ENCODE peak calls at places on chromosomes 4 and X, in six cellular contexts. P is H9, Z is mucosa of gallbladder, O is NCI-H510A treated with DMSO at 0.1 percent for 48 hours, X is OCI-LY7, G is globus pallidus. B is an unnamed sample.

GRCh38 chrX:108396188-108396885 is 41.9 kb downstream of the COL4A6 start:
- DNase-seq in P (peak), Z (no peak), O (no peak), X (no peak), G (no peak), B (peak)

GRCh38 chr4:113406723-113407016 is 354.9 kb downstream of the CAMK2D start:
- DNase-seq in P (no peak), Z (no peak), O (peak), X (no peak), G (no peak), B (no peak)

GRCh38 chr4:105988671-105989070 is 93.4 kb downstream of the NPNT start:
- DNase-seq in P (no peak), Z (no peak), O (no peak), X (no peak), G (no peak), B (no peak)

GRCh38 chr4:87058272-87059073 is 123.7 kb downstream of the AFF1 start:
- DNase-seq in P (peak), Z (no peak), O (peak), X (no peak), G (peak), B (no peak)

GRCh38 chr4:102543529-102543928 is 42.4 kb downstream of the NFKB1 start:
- DNase-seq in P (no peak), Z (no peak), O (no peak), X (no peak), G (no peak), B (no peak)

GRCh38 chr4:183099537-183100297 is 660 bp downstream of the WWC2 start:
- DNase-seq in P (peak), Z (no peak), O (no peak), X (no peak), G (no peak), B (no peak)

GRCh38 chr4:173057906-173058305 is 110.7 kb upstream of the GALNT7 start:
- DNase-seq in P (no peak), Z (no peak), O (peak), X (no peak), G (no peak), B (peak)

GRCh38 chr4:717601-718320 is 12.1 kb downstream of the PCGF3 start:
- DNase-seq in P (no peak), Z (no peak), O (no peak), X (no peak), G (no peak), B (no peak)

GRCh38 chrX:129574214-129574613 is 34.2 kb downstream of the OCRL start:
- DNase-seq in P (no peak), Z (no peak), O (no peak), X (no peak), G (no peak), B (no peak)

GRCh38 chr4:112916868-112917267 is 132.6 kb upstream of the ANK2 start:
- DNase-seq in P (no peak), Z (no peak), O (no peak), X (no peak), G (no peak), B (no peak)

GRCh38 chr4:122823476-122823875 is 3.2 kb upstream of the FGF2 start:
- DNase-seq in P (no peak), Z (no peak), O (no peak), X (no peak), G (no peak), B (no peak)

GRCh38 chrX:78063687-78064086 is 40.4 kb upstream of the PGK1 start:
- DNase-seq in P (no peak), Z (no peak), O (no peak), X (no peak), G (no peak), B (no peak)

GRCh38 chr4:48133668-48134444 is at the start of gene TXK:
- DNase-seq in P (no peak), Z (no peak), O (no peak), X (no peak), G (no peak), B (no peak)